ENCODE peak calls at places on chromosome 13, in eight cellular contexts. V is PC-3, I is GM23248, O is hepatocyte, B is HCT116, K is SK-N-SH, N is neural progenitor cell, M is GM23338. P is an unnamed sample.

GRCh38 chr13:64819081-64819480 is 2411.1 kb downstream of the PCDH9 start:
- DNase-seq in V (no peak), I (no peak), O (no peak), B (no peak), K (no peak), N (no peak), M (no peak), P (no peak)

GRCh38 chr13:97275265-97275664 is 53.1 kb downstream of the MBNL2 start:
- DNase-seq in V (peak; percentile 75), I (peak; percentile 92), O (peak; percentile 41), B (no peak), K (no peak), N (no peak), M (no peak), P (no peak)

GRCh38 chr13:108776650-108777049 is 147.2 kb downstream of the MYO16 start:
- DNase-seq in V (no peak), I (no peak), O (no peak), B (no peak), K (no peak), N (no peak), M (no peak), P (no peak)

GRCh38 chr13:77980592-77980991 is 62.0 kb upstream of the EDNRB start:
- DNase-seq in V (peak; percentile 40), I (peak; percentile 81), O (peak; percentile 54), B (no peak), K (no peak), N (peak; percentile 4), M (no peak), P (no peak)

GRCh38 chr13:44576396-44577235 is 486 bp upstream of the TSC22D1 start:
- DNase-seq in V (no peak), I (peak; percentile 58), O (peak; percentile 57), B (no peak), K (peak; percentile 68), N (peak; percentile 62), M (no peak), P (no peak)

GRCh38 chr13:42181381-42181953 is 90.5 kb upstream of the AKAP11 start:
- DNase-seq in V (no peak), I (no peak), O (peak; percentile 12), B (no peak), K (peak; percentile 11), N (no peak), M (no peak), P (no peak)

GRCh38 chr13:108700421-108701170 is 71.2 kb downstream of the MYO16 start:
- DNase-seq in V (peak; percentile 75), I (no peak), O (peak; percentile 11), B (no peak), K (no peak), N (no peak), M (peak; percentile 6), P (no peak)

GRCh38 chr13:51643114-51643881 is 59.0 kb downstream of the WDFY2 start:
- DNase-seq in V (peak; percentile 83), I (peak; percentile 94), O (no peak), B (no peak), K (no peak), N (no peak), M (peak; percentile 44), P (no peak)

GRCh38 chr13:25819856-25820530 is 231.8 kb downstream of the SHISA2 start:
- DNase-seq in V (no peak), I (no peak), O (peak; percentile 14), B (no peak), K (no peak), N (no peak), M (peak; percentile 8), P (no peak)

GRCh38 chr13:35995136-35995535 is 136.0 kb downstream of the DCLK1 start:
- DNase-seq in V (no peak), I (peak; percentile 57), O (no peak), B (no peak), K (no peak), N (no peak), M (no peak), P (no peak)

GRCh38 chr13:100297413-100297812 is 208.5 kb downstream of the PCCA start:
- DNase-seq in V (no peak), I (no peak), O (no peak), B (no peak), K (no peak), N (no peak), M (no peak), P (no peak)

GRCh38 chr13:30743319-30744055 is 8.1 kb downstream of the ALOX5AP start:
- DNase-seq in V (peak; percentile 93), I (peak; percentile 98), O (peak; percentile 88), B (peak; percentile 76), K (no peak), N (no peak), M (no peak), P (no peak)

GRCh38 chr13:96422002-96422401 is 332.1 kb downstream of the HS6ST3 start:
- DNase-seq in V (no peak), I (no peak), O (no peak), B (no peak), K (no peak), N (no peak), M (no peak), P (no peak)

GRCh38 chr13:32445461-32445860 is 17.5 kb upstream of the N4BP2L1 start:
- DNase-seq in V (no peak), I (no peak), O (no peak), B (no peak), K (no peak), N (no peak), M (no peak), P (no peak)

GRCh38 chr13:97726664-97727235 is 226.7 kb upstream of the IPO5 start:
- DNase-seq in V (no peak), I (no peak), O (no peak), B (no peak), K (no peak), N (no peak), M (no peak), P (no peak)

GRCh38 chr13:76421011-76421410 is 465.2 kb downstream of the KCTD12 start:
- DNase-seq in V (no peak), I (no peak), O (no peak), B (no peak), K (no peak), N (no peak), M (no peak), P (no peak)

GRCh38 chr13:43036386-43037220 is 13.2 kb downstream of the DNAJC15 start:
- DNase-seq in V (no peak), I (no peak), O (no peak), B (no peak), K (no peak), N (no peak), M (peak; percentile 12), P (no peak)

DNA sequence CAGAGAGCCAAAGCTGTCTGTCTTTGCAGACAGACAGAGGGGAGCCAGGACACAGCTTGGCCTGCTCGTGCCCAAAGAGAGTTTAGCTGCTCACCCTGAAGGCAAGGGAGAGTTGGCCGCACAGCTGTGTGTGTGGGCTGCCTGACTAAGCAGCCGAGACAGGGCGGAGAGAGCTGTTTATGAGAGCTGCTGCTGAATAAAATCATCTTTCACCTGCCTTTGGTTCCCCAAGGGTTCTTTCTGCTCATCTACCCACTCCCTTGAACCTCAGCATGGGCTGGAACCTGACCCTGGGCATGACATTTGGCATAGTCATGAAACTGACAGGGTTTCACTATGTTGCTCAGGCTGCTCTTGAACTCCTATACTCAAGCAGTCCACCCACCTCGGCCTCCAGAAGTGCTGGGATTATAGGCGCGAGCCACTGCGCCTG is 98.2 kb downstream of the RBM26 start:
- DNase-seq in V (peak; percentile 3), I (peak; percentile 57), O (no peak), B (no peak), K (no peak), N (peak; percentile 6), M (peak; percentile 18), P (no peak)
- H3K27ac ChIP-seq in V (no peak overlapping the region), I (no peak overlapping the region), O (no peak overlapping the region), B (no peak overlapping the region), K (no peak overlapping the region), N (no peak overlapping the region), M (no peak overlapping the region), P (no peak overlapping the region)

GRCh38 chr13:27120011-27120410 is 51.6 kb downstream of the USP12 start:
- DNase-seq in V (no peak), I (peak; percentile 45), O (no peak), B (no peak), K (no peak), N (no peak), M (no peak), P (no peak)

GRCh38 chr13:27120811-27121210 is 50.8 kb downstream of the USP12 start:
- DNase-seq in V (no peak), I (no peak), O (no peak), B (no peak), K (no peak), N (no peak), M (no peak), P (no peak)

GRCh38 chr13:27117158-27117557 is 54.5 kb downstream of the USP12 start:
- DNase-seq in V (no peak), I (no peak), O (no peak), B (no peak), K (no peak), N (no peak), M (no peak), P (no peak)

GRCh38 chr13:27118428-27119054 is 53.1 kb downstream of the USP12 start:
- DNase-seq in V (no peak), I (no peak), O (no peak), B (no peak), K (no peak), N (no peak), M (no peak), P (no peak)

DNA sequence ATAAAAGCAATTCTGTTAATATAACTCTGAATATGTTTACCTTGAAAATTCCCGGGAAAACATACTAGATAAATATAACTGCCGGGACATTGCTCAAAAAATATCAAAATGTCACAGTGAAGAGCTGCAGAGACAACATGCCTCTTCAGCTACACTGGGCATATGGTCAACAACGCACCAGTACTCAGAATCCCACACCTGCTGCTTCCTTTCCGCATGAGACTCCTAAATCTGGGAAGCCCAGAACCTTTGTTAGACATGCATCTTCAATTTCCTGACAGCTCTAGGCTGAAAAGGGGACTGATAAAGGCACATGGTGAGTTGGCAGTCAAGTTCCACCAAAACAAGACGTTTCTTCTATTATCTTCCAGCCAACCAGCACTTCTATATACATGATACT is 53.7 kb downstream of the USP12 start:
- DNase-seq in V (no peak), I (no peak), O (no peak), B (no peak), K (no peak), N (no peak), M (no peak), P (no peak)
- TF ChIP-seq EZH2phosphoT487 in V (no peak), I (no peak), O (no peak), B (no peak), K (no peak), N (no peak), M (no peak), P (no peak)

GRCh38 chr13:113106666-113107065 is 1.1 kb downstream of the F7 start:
- DNase-seq in V (no peak), I (no peak), O (no peak), B (no peak), K (no peak), N (no peak), M (no peak), P (no peak)
- H3K27me3 ChIP-seq in V (no peaks in the 10 kb centered on the region), I (peaks cover 9% of the 10 kb centered on the region), O (peaks cover 15% of the 10 kb centered on the region), B (no peaks in the 10 kb centered on the region), K (peaks cover 12% of the 10 kb centered on the region), N (peaks cover 22% of the 10 kb centered on the region), M (peaks cover 24% of the 10 kb centered on the region), P (peaks cover 36% of the 10 kb centered on the region)

GRCh38 chr13:106561551-106562170 is 6.3 kb downstream of the ARGLU1 start:
- DNase-seq in V (no peak), I (no peak), O (peak; percentile 27), B (no peak), K (no peak), N (peak; percentile 55), M (no peak), P (no peak)
- H3K27ac ChIP-seq in V (no peak overlapping the region), I (no peak overlapping the region), O (no peak overlapping the region), B (no peak overlapping the region), K (no peak overlapping the region), N (peak overlapping the region; percentile 13), M (no peak overlapping the region), P (no peak overlapping the region)

GRCh38 chr13:24709186-24709913 is 29.1 kb downstream of the ATP12A start:
- DNase-seq in V (no peak), I (no peak), O (no peak), B (no peak), K (no peak), N (no peak), M (peak; percentile 26), P (peak; percentile 36)
- TF ChIP-seq EZH2phosphoT487 in V (no peak), I (no peak), O (no peak), B (no peak), K (no peak), N (no peak), M (no peak), P (no peak)